ENCODE peak calls at places on chromosome 1, in ten cellular contexts. Y, M, T, Q, H, G, O, D, N and U are unnamed samples.

GRCh38 chr1:39955547-39956539 is 898 bp downstream of the MFSD2A start:
- DNase-seq in N (peak; percentile 66), D (no peak), M (peak; percentile 21), T (no peak), Q (no peak), H (peak; percentile 65), Y (peak; percentile 40), G (no peak), O (peak; percentile 27), U (no peak)

GRCh38 chr1:91687452-91687851 is 186.8 kb downstream of the CDC7 start:
- DNase-seq in N (no peak), Y (no peak), M (no peak), G (no peak), D (no peak), Q (no peak), T (no peak), H (no peak), O (no peak), U (no peak)

GRCh38 chr1:180040034-180040433 is 85.4 kb downstream of the CEP350 start:
- DNase-seq in T (no peak), Q (no peak), M (no peak), N (peak; percentile 4), O (no peak), Y (no peak), G (peak; percentile 72), H (no peak), D (no peak), U (no peak)

GRCh38 chr1:232575524-232576040 is 54.4 kb downstream of the SIPA1L2 start:
- DNase-seq in G (no peak), Q (no peak), M (no peak), Y (no peak), N (no peak), H (no peak), D (no peak), T (no peak), O (no peak), U (no peak)

GRCh38 chr1:243253211-243253926 is 1.7 kb downstream of the CEP170 start:
- DNase-seq in T (no peak), O (no peak), Q (no peak), Y (no peak), N (no peak), G (no peak), M (no peak), H (no peak), D (no peak), U (no peak)

GRCh38 chr1:7587726-7588456 is 183.2 kb upstream of the VAMP3 start:
- DNase-seq in N (no peak), Y (no peak), Q (no peak), H (no peak), T (no peak), O (no peak), G (no peak), M (no peak), D (peak; percentile 41), U (no peak)

GRCh38 chr1:182080955-182081582 is 19.6 kb upstream of the ZNF648 start:
- DNase-seq in T (no peak), G (no peak), Q (no peak), N (peak; percentile 45), O (peak; percentile 1), H (no peak), D (no peak), Y (no peak), M (no peak), U (no peak)

GRCh38 chr1:233440952-233441401 is 113.5 kb downstream of the MAP3K21 start:
- DNase-seq in O (peak; percentile 77), G (peak; percentile 54), Q (no peak), D (no peak), Y (no peak), H (no peak), N (peak; percentile 22), M (no peak), T (no peak), U (no peak)

GRCh38 chr1:107019166-107019565 is 37.3 kb upstream of the PRMT6 start:
- DNase-seq in Q (no peak), M (no peak), O (no peak), N (no peak), D (no peak), Y (no peak), T (no peak), H (no peak), G (no peak), U (no peak)

GRCh38 chr1:65425697-65426096 is 5.2 kb downstream of the LEPR start:
- DNase-seq in Q (no peak), Y (no peak), O (no peak), H (no peak), D (no peak), N (peak; percentile 65), M (no peak), G (peak; percentile 58), T (no peak), U (no peak)

GRCh38 chr1:54199151-54199764 is 572 bp downstream of the CYB5RL start:
- DNase-seq in Y (no peak), N (no peak), G (no peak), H (no peak), O (no peak), T (no peak), M (no peak), Q (no peak), D (no peak), U (no peak)